ENCODE peak calls at places on chromosomes 2 and 18, in four cellular contexts. J, T, Z and D are unnamed samples. For H3K27me3, the result is how much of the 10 kb centered on the place peaks cover.

GRCh38 chr2:100623033-100623715 is 60.4 kb downstream of the PDCL3 start:
- DNase-seq in T (no peak), J (no peak), Z (no peak), D (no peak)

GRCh38 chr2:219104107-219105050 is 43.7 kb upstream of the IHH start:
- DNase-seq in Z (no peak), J (no peak), T (peak), D (no peak)

GRCh38 chr2:164840458-164840929 is 1.1 kb downstream of the COBLL1 start:
- DNase-seq in Z (peak), T (no peak), J (peak), D (peak)

GRCh38 chr2:161788175-161788574 is 164.0 kb downstream of the SLC4A10 start:
- DNase-seq in Z (no peak), T (no peak), J (no peak), D (no peak)

GRCh38 chr2:172128484-172128883 is 25.8 kb upstream of the DLX2 start:
- DNase-seq in J (no peak), T (no peak), Z (no peak), D (no peak)

GRCh38 chr2:174023591-174024523 is 58.7 kb upstream of the SP3 start:
- DNase-seq in Z (peak), T (peak), J (peak), D (peak)

GRCh38 chr2:234427081-234428058 is 69.5 kb downstream of the ARL4C start:
- DNase-seq in J (no peak), T (peak), Z (no peak), D (peak)

GRCh38 chr2:111031546-111032484 is 88.9 kb upstream of the BCL2L11 start:
- DNase-seq in J (peak), Z (no peak), T (no peak), D (peak)

GRCh38 chr2:227853204-227853629 is 18.2 kb upstream of the DAW1 start:
- DNase-seq in Z (no peak), J (no peak), T (peak), D (peak)

GRCh38 chr18:12991839-12992216 is 666 bp downstream of the CEP192 start:
- DNase-seq in J (no peak), T (peak), Z (no peak), D (no peak)

DNA sequence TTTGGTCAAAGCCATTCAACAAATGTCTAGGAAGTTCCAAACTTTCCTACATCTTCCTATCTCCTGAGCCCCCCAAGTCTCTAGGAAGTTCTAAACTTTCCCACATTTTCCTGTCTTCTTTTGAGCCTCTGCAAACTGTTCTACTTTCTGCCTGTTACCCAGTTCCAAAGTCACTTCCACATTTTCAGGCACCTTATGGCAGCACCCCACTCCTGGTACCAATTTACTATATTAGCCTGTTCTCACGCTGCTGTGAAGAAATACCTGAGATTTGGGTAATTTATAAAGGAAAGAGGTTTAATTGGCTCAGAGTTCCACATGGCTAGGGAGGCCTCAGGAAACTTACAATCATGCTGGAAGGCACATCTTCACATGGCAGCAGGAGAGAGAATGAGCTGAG is 869.2 kb downstream of the TDRD15 start:
- DNase-seq in J (no peak), Z (no peak), T (no peak), D (no peak)
- H3K27me3 ChIP-seq in J (under half), Z (under half), T (under half), D (under half)

DNA sequence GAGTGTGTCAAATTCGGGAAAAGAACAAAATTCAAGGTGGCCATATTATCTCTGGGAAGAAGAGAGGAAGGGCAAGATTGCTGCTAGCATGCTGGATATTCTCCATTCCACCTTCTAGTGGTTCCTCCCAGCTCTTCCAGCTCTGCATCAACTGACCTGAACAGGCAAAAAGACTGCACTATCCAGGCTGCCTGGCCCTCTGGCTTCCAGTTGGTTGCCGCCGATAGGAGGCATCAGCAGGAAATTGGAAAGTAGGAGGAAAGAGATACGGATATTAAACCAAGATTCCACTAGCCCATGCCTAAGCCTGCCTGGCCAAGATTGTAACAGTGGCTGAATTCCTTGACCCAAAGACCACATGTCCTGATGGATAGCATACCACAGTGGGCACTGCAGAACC is 1.7 kb upstream of the RTTN start:
- DNase-seq in T (no peak), J (no peak), Z (no peak), D (no peak)
- TF ChIP-seq CTCF in T (no peak), J (no peak), Z (no peak), D (no peak)

DNA sequence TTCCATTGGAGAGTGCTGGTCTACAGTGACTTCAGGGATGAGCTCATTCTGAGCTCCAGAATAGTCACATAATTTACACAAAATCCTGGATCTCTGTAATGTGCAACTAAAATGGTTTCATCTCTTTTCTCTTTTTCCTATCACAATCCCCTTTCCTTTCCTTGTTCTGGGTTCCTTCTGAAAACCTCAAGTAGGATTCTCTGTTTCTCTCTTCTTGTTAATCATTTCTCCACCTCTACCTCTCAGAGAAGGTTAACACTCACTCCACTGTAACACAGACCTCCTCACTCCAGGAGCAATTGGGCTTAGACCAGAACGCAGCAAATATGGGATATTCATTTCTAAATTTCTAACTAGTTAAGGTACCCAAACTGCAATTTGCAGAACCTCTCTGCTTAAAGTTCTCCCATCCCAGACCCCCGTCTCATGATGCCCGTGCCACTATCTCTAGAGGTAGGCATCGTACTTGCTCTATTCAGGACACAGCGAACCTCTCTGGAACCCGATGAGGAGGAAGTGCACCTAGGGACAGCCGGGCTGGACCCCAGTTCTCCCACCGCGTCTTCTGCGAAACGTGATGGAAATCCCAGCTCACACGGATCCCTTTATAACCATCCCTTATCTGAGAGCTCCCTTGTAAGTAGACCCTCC is 1.4 kb downstream of the FOXI3 start:
- DNase-seq in T (no peak), Z (no peak), J (no peak), D (no peak)
- H3K27me3 ChIP-seq in T (under half), Z (half or more), J (under half), D (under half)

DNA sequence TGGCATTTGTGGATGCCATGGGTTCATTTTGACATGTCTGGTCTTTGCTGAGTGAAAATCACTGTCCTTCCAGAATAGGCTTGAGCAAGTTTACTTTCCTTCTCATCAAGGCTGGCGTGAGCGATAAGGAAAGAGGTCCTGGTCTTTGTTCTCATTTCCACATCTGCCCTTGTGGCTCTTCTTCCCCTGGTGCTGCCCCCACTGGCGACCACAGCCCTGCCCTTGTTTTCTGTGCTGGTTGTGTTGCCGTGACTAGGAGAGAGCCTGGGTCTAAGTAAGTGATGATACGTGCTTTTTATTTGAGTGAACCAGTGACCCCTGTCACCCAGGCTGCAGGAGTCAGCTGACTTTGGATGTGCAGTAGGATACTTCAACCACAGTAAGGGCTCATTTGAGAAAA is 441.7 kb downstream of the RNF144A start:
- DNase-seq in Z (no peak), T (no peak), J (no peak), D (no peak)
- TF ChIP-seq CTCF in Z (no peak), T (no peak), J (no peak), D (no peak)

GRCh38 chr2:176146645-176147044 is 4.7 kb upstream of the HOXD4 start:
- DNase-seq in J (no peak), T (no peak), Z (no peak), D (no peak)
- H3K27me3 ChIP-seq in J (under half), T (half or more), Z (under half), D (under half)

DNA sequence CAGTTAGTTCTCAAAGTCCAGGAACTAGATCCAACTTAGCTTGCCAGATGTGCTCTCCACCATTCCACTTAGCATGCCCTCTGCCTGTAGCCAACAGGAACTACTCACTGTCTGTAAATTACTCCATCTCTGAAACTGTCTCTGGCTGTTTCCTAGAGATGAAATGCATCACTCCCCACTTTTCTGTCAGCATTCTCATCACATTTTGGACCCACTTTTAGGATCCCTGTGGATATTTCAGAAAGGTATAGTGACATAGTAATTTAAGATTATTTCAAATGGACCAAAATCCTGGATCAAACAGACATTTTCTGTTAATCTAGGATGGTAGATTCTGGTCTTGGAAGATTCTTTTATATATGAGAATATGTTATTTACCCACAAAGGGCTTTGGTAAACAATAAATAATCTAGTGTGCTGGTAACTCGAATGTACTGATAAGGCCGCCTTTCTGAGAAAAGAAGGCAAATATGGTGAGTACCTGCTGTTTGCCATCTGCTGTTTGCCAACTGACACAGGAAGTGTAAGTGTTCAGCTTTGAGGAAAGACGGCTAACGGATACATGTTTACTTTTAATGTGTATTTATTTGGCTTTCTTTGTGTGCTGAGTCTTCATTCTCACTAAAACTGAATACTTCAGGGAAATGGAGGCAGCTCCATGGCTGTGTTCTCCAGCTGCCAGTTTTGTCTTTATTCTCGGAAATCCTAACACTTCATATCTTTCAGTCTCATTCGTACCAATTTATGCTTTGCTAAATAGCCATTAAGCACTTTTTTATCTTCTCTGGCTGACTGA is 79.5 kb downstream of the EVA1A start:
- DNase-seq in Z (no peak), T (no peak), J (no peak), D (no peak)
- TF ChIP-seq CTCF in Z (no peak), T (peak), J (no peak), D (no peak)

DNA sequence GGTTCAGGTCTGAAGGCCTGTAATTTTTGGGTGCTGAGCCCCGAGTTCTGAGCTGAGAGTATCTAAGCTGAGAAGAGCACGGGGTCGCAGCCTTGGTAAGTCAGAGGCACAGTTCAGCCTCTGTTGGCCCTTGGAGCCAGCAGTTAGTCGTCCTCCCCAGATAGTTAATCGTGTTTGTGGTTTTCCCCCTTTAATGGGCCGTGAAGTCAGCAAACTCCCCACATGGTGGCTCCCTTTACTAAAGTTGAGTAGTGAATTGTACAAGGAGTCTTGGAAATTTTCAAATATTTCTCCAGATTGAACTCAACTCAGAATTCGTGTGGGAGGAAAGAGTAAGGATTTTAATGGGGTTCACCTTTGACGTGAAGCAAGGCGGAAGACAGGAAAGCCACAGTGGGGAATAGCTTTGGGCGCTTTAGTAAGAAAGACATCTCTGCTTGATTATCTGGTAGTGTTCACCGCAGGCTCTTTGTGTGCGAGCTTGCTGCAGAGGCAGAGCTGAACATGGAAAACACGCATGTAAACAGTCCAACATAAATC is 2.4 kb upstream of the ADCYAP1 start:
- DNase-seq in J (no peak), Z (no peak), T (peak), D (no peak)
- H3K27me3 ChIP-seq in J (under half), Z (half or more), T (half or more), D (under half)

GRCh38 chr2:60819155-60819862 is 62.1 kb upstream of the REL start:
- DNase-seq in Z (peak), T (no peak), J (peak), D (no peak)

GRCh38 chr2:60820416-60821132 is 60.8 kb upstream of the REL start:
- DNase-seq in T (no peak), Z (no peak), J (no peak), D (no peak)

GRCh38 chr2:60819936-60820335 is 61.4 kb upstream of the REL start:
- DNase-seq in Z (no peak), J (no peak), T (no peak), D (no peak)

GRCh38 chr2:60821133-60821469 is 60.3 kb upstream of the REL start:
- DNase-seq in T (no peak), J (no peak), Z (no peak), D (no peak)

GRCh38 chr2:60818272-60818671 is 62.2 kb downstream of the PAPOLG start:
- DNase-seq in J (no peak), T (no peak), Z (no peak), D (no peak)
- TF ChIP-seq CTCF in J (no peak), T (no peak), Z (no peak), D (no peak)

GRCh38 chr2:38155025-38155424 is 79.1 kb upstream of the CYP1B1 start:
- DNase-seq in T (peak), J (no peak), Z (no peak), D (no peak)

GRCh38 chr2:38154395-38154794 is 78.4 kb upstream of the CYP1B1 start:
- DNase-seq in J (no peak), T (no peak), Z (no peak), D (no peak)

GRCh38 chr2:38152093-38152492 is 76.1 kb upstream of the CYP1B1 start:
- DNase-seq in J (no peak), T (no peak), Z (no peak), D (no peak)

GRCh38 chr2:38152913-38153312 is 77.0 kb upstream of the CYP1B1 start:
- DNase-seq in T (no peak), J (no peak), Z (no peak), D (no peak)

GRCh38 chr2:38153476-38153875 is 77.5 kb upstream of the CYP1B1 start:
- DNase-seq in J (no peak), T (no peak), Z (no peak), D (no peak)
- H3K27me3 ChIP-seq in J (under half), T (under half), Z (under half), D (under half)

DNA sequence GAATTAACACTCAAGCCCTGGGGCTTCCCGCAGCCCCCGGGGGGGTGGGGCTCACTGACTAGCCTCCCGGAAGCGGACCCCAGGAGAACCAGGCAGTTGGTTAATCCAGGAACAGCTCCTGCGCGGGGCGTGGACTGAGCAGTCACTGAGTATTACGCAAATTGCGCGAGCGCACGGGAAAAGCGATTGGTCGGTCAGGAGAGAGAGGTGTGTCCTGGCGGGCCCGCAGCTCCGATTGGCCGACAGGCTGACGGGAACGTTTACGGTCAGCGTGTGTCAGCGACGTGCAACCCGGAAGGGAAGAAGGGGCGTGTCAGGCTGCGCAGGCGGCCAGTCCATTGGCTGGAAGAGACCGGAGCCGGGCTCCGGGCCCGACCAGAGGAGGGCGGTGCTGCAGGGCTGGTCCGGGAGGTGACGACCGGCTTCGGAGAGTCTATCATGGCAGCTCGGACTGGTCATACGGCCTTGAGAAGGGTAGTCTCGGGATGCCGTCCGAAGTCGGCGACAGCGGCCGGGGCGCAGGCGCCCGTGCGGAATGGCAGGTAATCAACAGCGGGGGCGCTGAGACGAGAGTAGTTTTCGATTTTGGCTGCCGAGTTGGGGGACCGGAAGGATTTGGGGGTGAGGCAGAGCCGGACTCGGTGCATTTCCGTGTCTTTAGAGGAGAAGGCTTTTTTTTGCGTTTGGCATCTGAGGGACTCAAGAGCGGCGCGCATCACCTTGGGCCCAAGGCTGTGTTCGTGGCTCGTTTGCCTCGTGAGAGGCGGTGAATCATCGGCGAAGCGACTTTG is at the start of gene COQ10B:
- DNase-seq in Z (peak), J (peak), T (peak), D (peak)
- TF ChIP-seq CTCF in Z (peak), J (no peak), T (no peak), D (peak)